ENCODE peak calls at places on chromosomes 2 and 18, in six cellular contexts. R is HCT116, A is fibroblast of lung, S is thoracic aorta, Y is adrenal gland, X is heart left ventricle. G is an unnamed sample. For H3K4me1, the result is how much of the 10 kb centered on the place peaks cover.

GRCh38 chr2:182103531-182103930 is 117.9 kb downstream of the PPP1R1C start:
- DNase-seq in R (no peak), A (peak), S (no peak), Y (no peak), X (no peak), G (no peak)

GRCh38 chr2:181313845-181314244 is 143.3 kb upstream of the ITGA4 start:
- DNase-seq in R (no peak), A (no peak), S (no peak), Y (no peak), X (no peak), G (no peak)

GRCh38 chr2:140338827-140339226 is 1558.6 kb upstream of the NXPH2 start:
- DNase-seq in R (no peak), A (no peak), S (no peak), Y (no peak), X (no peak), G (no peak)

GRCh38 chr18:8332286-8332685 is 277.0 kb upstream of the RAB12 start:
- DNase-seq in R (no peak), A (no peak), S (no peak), Y (no peak), X (no peak), G (no peak)

GRCh38 chr2:172551266-172551665 is 4.6 kb upstream of the PDK1 start:
- DNase-seq in R (no peak), A (no peak), S (no peak), Y (no peak), X (no peak), G (no peak)

GRCh38 chr2:41353060-41353459 is 694.8 kb upstream of the PKDCC start:
- DNase-seq in R (no peak), A (no peak), S (no peak), Y (no peak), X (no peak), G (no peak)

GRCh38 chr2:224682121-224682520 is 34.0 kb downstream of the CCDC195 start:
- DNase-seq in R (no peak), A (no peak), S (no peak), Y (no peak), X (no peak), G (no peak)

GRCh38 chr2:15494877-15495276 is 66.3 kb downstream of the NBAS start:
- DNase-seq in R (no peak), A (peak), S (no peak), Y (no peak), X (no peak), G (no peak)

GRCh38 chr2:143397886-143398614 is 268.8 kb downstream of the ARHGAP15 start:
- DNase-seq in R (no peak), A (peak), S (no peak), Y (no peak), X (no peak), G (no peak)

GRCh38 chr2:96342085-96342484 is 6.5 kb downstream of the NCAPH start:
- DNase-seq in R (no peak), A (peak), S (no peak), Y (peak), X (no peak), G (peak)

GRCh38 chr2:70871398-70872211 is 36.0 kb upstream of the CD207 start:
- DNase-seq in R (peak), A (peak), S (peak), Y (peak), X (peak), G (peak)

GRCh38 chr2:12430036-12430795 is 286.5 kb upstream of the TRIB2 start:
- DNase-seq in R (no peak), A (peak), S (no peak), Y (no peak), X (no peak), G (no peak)

GRCh38 chr2:79511320-79511951 is 1.4 kb upstream of the CTNNA2 start:
- DNase-seq in R (no peak), A (peak), S (no peak), Y (peak), X (no peak), G (no peak)

GRCh38 chr2:102735431-102736130 is 26.2 kb upstream of the TMEM182 start:
- DNase-seq in R (no peak), A (peak), S (no peak), Y (no peak), X (no peak), G (no peak)

GRCh38 chr2:219059725-219060682 is 717 bp downstream of the IHH start:
- DNase-seq in R (no peak), A (no peak), S (no peak), Y (no peak), X (no peak), G (peak)

GRCh38 chr2:214465386-214466146 is 54.7 kb downstream of the VWC2L start:
- DNase-seq in R (no peak), A (peak), S (no peak), Y (no peak), X (no peak), G (no peak)

GRCh38 chr2:9326975-9327374 is 96.4 kb downstream of the ITGB1BP1 start:
- DNase-seq in R (no peak), A (peak), S (no peak), Y (no peak), X (no peak), G (no peak)

GRCh38 chr2:233419626-233420431 is 65.5 kb downstream of the DGKD start:
- DNase-seq in R (no peak), A (no peak), S (no peak), Y (no peak), X (no peak), G (peak)

GRCh38 chr2:233421091-233421816 is 67.0 kb downstream of the DGKD start:
- DNase-seq in R (no peak), A (no peak), S (no peak), Y (no peak), X (no peak), G (peak)

GRCh38 chr2:233417282-233417681 is 63.0 kb downstream of the DGKD start:
- DNase-seq in R (no peak), A (no peak), S (no peak), Y (no peak), X (no peak), G (no peak)

GRCh38 chr2:233418052-233418760 is 63.9 kb downstream of the DGKD start:
- DNase-seq in R (no peak), A (no peak), S (no peak), Y (no peak), X (no peak), G (no peak)

DNA sequence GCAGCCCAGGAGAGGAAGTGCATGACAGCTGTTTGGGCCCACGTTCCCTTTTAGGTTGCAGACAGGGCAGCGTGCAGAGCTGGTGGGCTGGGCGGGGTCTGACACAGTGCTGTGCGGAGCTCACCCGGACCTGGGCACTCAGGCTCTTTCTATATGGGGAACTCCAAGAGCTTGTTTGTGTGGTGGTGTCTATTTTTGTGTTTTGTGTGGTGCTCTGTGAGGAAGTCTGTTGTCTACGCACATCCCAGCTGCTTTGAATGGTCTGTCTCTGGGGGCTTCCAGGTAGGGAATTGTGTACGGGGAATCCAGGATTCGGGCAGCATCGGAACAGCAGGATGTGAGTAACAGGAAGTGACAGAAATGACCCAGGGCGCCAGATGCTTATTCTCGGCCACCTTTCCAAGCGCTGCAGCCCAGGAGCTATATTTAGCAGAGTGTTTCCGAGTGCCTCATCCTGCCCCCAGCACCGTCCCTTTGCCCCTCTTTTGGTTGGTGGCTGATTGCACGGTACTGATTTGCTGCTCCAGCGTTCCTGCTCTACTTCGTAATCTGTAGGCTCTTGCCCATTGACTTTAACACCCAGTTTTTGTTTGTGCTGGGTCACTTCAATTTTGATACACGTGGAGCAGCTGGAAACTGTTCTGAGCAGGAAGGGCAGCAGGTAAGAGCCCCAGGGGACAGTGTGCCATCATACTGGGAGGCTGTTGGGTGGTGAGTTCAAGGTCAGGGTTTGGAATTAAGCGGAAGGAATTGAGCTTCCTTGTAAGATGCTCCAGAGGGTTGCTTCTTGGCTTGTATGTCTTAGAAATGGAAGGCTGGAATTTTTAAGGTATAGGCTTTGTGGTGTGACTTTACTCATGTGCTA is 64.7 kb downstream of the DGKD start:
- DNase-seq in R (peak), A (peak), S (peak), Y (no peak), X (peak), G (peak)
- H3K4me3 ChIP-seq in R (peak), A (no peak), S (peak), Y (no peak), X (peak), G (peak)

GRCh38 chr2:105951390-105951694 is 206.6 kb downstream of the NCK2 start:
- DNase-seq in R (no peak), A (no peak), S (no peak), Y (no peak), X (no peak), G (no peak)
- H3K4me1 ChIP-seq in R (under half), A (under half), S (under half), Y (under half), X (under half), G (under half)

GRCh38 chr2:189580267-189580661 is 322 bp downstream of the SLC40A1 start:
- DNase-seq in R (no peak), A (peak), S (no peak), Y (peak), X (peak), G (no peak)

GRCh38 chr2:189581354-189582139 is 961 bp upstream of the SLC40A1 start:
- DNase-seq in R (no peak), A (no peak), S (no peak), Y (peak), X (peak), G (no peak)

GRCh38 chr2:189578272-189578671 is 2.3 kb downstream of the SLC40A1 start:
- DNase-seq in R (no peak), A (no peak), S (no peak), Y (no peak), X (no peak), G (no peak)

GRCh38 chr2:189580662-189581353 is at the start of gene SLC40A1:
- DNase-seq in R (no peak), A (peak), S (peak), Y (peak), X (peak), G (peak)

DNA sequence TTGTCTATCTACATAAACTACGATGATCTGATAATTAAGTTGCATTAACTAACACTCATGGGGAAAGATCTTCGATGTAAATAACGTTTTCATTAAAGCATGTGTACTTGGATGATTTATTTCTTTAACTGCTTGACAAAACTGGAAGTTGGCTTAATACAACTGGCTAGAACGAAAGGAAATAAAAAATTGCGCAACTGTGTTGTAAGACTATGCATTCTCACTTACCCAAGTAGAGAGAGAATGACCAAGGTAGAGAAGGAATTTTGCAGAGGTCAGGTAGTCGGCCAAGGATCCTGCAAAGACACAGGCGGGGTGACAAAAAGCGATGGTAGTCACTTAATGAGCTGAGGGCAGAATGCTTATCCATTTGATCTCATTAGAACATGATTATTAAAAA is 1.0 kb downstream of the SLC40A1 start:
- DNase-seq in R (no peak), A (no peak), S (no peak), Y (peak), X (no peak), G (no peak)
- H3K4me3 ChIP-seq in R (no peak), A (peak), S (peak), Y (peak), X (peak), G (peak)

GRCh38 chr2:27573452-27573851 is 9.4 kb upstream of the ZNF512 start:
- DNase-seq in R (no peak), A (peak), S (no peak), Y (no peak), X (no peak), G (no peak)
- H3K4me1 ChIP-seq in R (under half), A (under half), S (under half), Y (under half), X (under half), G (under half)

DNA sequence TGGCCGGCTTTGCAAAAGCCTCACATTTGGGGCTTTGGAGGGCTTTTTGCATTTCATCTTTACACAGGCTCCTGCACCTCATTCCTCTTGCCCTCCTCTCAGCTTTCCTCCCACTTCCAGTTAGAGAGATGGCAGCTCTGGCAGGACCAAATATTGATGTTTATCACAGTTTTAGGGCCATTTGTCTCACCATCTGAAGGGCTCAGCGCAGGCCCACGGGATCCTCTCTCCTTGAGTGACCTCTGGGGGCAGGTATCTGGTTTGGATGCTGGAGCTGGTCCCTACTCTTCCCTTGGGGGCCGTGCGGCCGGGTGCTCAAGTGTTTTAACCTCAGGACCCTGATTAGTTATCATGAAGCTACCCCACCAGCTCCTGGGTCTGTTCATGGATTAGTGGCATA is 19.9 kb downstream of the ATOH8 start:
- DNase-seq in R (no peak), A (no peak), S (no peak), Y (no peak), X (no peak), G (no peak)
- H3K4me3 ChIP-seq in R (no peak), A (no peak), S (peak), Y (no peak), X (no peak), G (no peak)

DNA sequence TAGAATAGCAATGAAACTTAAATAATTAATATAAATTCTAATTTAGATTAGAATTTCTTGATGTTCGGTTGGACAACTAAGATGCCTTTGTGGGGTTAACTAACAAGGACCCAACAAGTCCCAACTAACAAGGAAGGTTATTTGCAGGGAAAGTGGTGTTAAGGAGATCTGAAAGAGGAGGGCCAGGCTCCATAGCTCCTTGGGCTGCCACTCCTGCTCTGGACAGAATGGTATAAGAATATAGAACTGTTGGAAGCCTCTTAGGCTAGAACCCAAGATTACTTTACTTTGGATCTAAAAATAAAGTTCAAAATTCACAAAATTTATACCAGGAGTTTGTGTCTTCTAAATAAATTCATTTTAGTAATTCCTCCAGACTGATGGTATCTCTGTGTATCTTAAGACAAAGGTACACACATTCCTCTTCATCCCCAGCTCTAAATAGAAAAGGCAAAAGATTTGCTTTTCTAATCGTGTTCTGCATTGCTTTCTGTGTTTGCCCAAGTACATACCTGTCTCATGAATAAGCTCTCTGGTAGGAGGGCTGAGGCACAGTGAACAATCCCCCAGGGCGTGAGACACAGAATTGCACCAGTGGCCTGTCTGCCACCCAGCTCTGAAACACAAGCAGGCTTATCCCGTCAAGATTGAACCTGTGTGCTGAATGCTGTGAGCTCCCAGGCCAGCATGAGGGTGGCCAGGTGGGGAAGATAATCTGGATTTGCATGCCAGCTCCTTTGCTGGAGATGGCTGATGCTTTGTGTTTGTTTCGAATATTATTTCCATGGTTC is 176.0 kb downstream of the ACKR3 start:
- DNase-seq in R (no peak), A (peak), S (no peak), Y (no peak), X (no peak), G (no peak)
- H3K4me1 ChIP-seq in R (under half), A (under half), S (under half), Y (under half), X (under half), G (under half)

DNA sequence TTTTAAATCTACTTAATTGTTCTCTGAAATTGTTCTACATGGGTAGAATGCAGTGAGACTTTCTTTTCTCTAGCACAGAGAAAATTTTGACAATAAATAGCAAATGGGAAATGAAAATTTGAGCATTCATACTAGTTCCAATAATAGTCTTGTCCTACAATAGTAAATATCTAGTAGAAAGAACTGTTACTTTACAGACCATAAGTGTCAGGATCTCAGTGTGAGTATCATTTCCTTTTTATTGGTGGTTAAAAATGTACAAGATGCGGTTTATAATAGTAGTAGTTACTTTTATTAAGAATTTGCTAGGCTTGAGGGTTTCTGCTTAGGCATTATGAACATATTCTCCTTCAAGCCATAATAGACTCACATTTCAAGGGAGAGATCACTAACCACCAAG is 43.2 kb downstream of the KCNE4 start:
- DNase-seq in R (no peak), A (no peak), S (no peak), Y (no peak), X (no peak), G (no peak)
- H3K4me3 ChIP-seq in R (no peak), A (no peak), S (no peak), Y (no peak), X (no peak), G (no peak)

GRCh38 chr2:113155331-113155730 is 18.4 kb upstream of the PSD4 start:
- DNase-seq in R (no peak), A (no peak), S (no peak), Y (no peak), X (no peak), G (no peak)

GRCh38 chr2:113149553-113150257 is 22.3 kb downstream of the IL1RN start:
- DNase-seq in R (no peak), A (no peak), S (no peak), Y (no peak), X (no peak), G (no peak)

GRCh38 chr2:113144259-113144658 is 16.9 kb downstream of the IL1RN start:
- DNase-seq in R (no peak), A (no peak), S (no peak), Y (no peak), X (no peak), G (no peak)

GRCh38 chr2:113148606-113149552 is 21.5 kb downstream of the IL1RN start:
- DNase-seq in R (no peak), A (peak), S (no peak), Y (no peak), X (no peak), G (no peak)

GRCh38 chr2:113150258-113150601 is 22.8 kb downstream of the IL1RN start:
- DNase-seq in R (no peak), A (no peak), S (no peak), Y (no peak), X (no peak), G (no peak)
- H3K4me1 ChIP-seq in R (under half), A (under half), S (under half), Y (under half), X (under half), G (under half)